ENCODE peak calls at places on chromosomes 13 and 19, in four cellular contexts. L is BE2C; D is CD8-positive, alpha-beta T cell; C is body of pancreas. H is an unnamed sample.

GRCh38 chr19:1862424-1863307 is 713 bp downstream of the KLF16 start:
- DNase-seq in D (peak; percentile 68), C (no peak), L (peak; percentile 69), H (peak; percentile 63)

GRCh38 chr19:35592226-35592625 is 6.3 kb downstream of the PMIS2 start:
- DNase-seq in L (no peak), C (peak; percentile 71), D (no peak), H (no peak)

GRCh38 chr13:106376411-106377112 is 158.9 kb downstream of the EFNB2 start:
- DNase-seq in D (no peak), C (peak; percentile 10), L (peak; percentile 15), H (no peak)

GRCh38 chr19:54654447-54655321 is 8.1 kb upstream of the LILRB4 start:
- DNase-seq in L (peak; percentile 44), C (no peak), D (no peak), H (no peak)

GRCh38 chr13:60112771-60113170 is 51.0 kb downstream of the DIAPH3 start:
- DNase-seq in C (no peak), L (no peak), D (no peak), H (no peak)

GRCh38 chr19:11125994-11126685 is 29.4 kb downstream of the SPC24 start:
- DNase-seq in C (peak; percentile 88), L (peak; percentile 82), D (peak; percentile 73), H (peak; percentile 33)

GRCh38 chr13:23506071-23506820 is 64.0 kb upstream of the TNFRSF19 start:
- DNase-seq in C (no peak), D (no peak), L (peak; percentile 34), H (no peak)

GRCh38 chr13:85261757-85262346 is 537.4 kb downstream of the SLITRK6 start:
- DNase-seq in C (no peak), L (peak; percentile 5), D (no peak), H (no peak)

GRCh38 chr19:2382530-2383222 is 22.6 kb downstream of the TMPRSS9 start:
- DNase-seq in D (no peak), C (no peak), L (no peak), H (no peak)

GRCh38 chr19:35291916-35292315 is at the start of gene MAG:
- DNase-seq in C (no peak), D (no peak), L (no peak), H (no peak)

GRCh38 chr19:6221220-6221877 is 58.4 kb downstream of the MLLT1 start:
- DNase-seq in D (no peak), C (no peak), L (no peak), H (no peak)
- H3K4me1 ChIP-seq in D (no peaks in the 10 kb centered on the region), C (peaks cover 21% of the 10 kb centered on the region), L (peaks cover 32% of the 10 kb centered on the region), H (no peaks in the 10 kb centered on the region)

GRCh38 chr13:48235100-48235813 is 2.3 kb downstream of the ITM2B start:
- DNase-seq in L (peak; percentile 85), C (peak; percentile 70), D (no peak), H (no peak)
- H3K4me3 ChIP-seq in L (peak overlapping the region; percentile 75), C (no peak overlapping the region), D (peak overlapping the region; percentile 98), H (peak overlapping the region; percentile 61)

GRCh38 chr19:52069653-52070052 is 21.0 kb upstream of the ZNF432 start:
- DNase-seq in L (no peak), C (no peak), D (no peak), H (no peak)
- H3K9me3 ChIP-seq in L (peaks cover 4% of the 10 kb centered on the region), C (no peaks in the 10 kb centered on the region), D (peaks cover 53% of the 10 kb centered on the region), H (peaks cover 82% of the 10 kb centered on the region)

GRCh38 chr13:105278797-105279425 is 1256.6 kb downstream of the EFNB2 start:
- DNase-seq in D (no peak), C (no peak), L (no peak), H (no peak)
- H3K4me1 ChIP-seq in D (no peaks in the 10 kb centered on the region), C (no peaks in the 10 kb centered on the region), L (no peaks in the 10 kb centered on the region), H (no peaks in the 10 kb centered on the region)

H was measured in naive thymus-derived CD4-positive, alpha-beta T cell.